ENCODE peak calls at places on chromosomes 5 and 9, in six cellular contexts. J is heart right ventricle, G is fibroblast of pulmonary artery, R is GM06990, H is psoas muscle, Z is IMR-90. X is an unnamed sample.

GRCh38 chr5:141747152-141747640 is 65.2 kb upstream of the ARAP3 start:
- DNase-seq in J (peak), G (peak), R (peak), H (peak), Z (peak), X (no peak)

GRCh38 chr9:112012026-112012902 is 115.7 kb downstream of the UGCG start:
- DNase-seq in J (peak), G (peak), R (peak), H (peak), Z (peak), X (peak)

GRCh38 chr9:136996361-136997281 is at the start of gene CLIC3:
- DNase-seq in J (no peak), G (no peak), R (peak), H (no peak), Z (no peak), X (no peak)

GRCh38 chr5:143218563-143219170 is 184.8 kb downstream of the NR3C1 start:
- DNase-seq in J (no peak), G (no peak), R (no peak), H (no peak), Z (no peak), X (no peak)

GRCh38 chr5:146306838-146307237 is 31.8 kb upstream of the POU4F3 start:
- DNase-seq in J (peak), G (no peak), R (no peak), H (no peak), Z (no peak), X (no peak)

GRCh38 chr5:891117-891836 is 1.3 kb downstream of the BRD9 start:
- DNase-seq in J (no peak), G (peak), R (no peak), H (no peak), Z (no peak), X (no peak)

GRCh38 chr5:134122530-134122929 is 8.0 kb downstream of the TCF7 start:
- DNase-seq in J (no peak), G (no peak), R (no peak), H (no peak), Z (no peak), X (no peak)

GRCh38 chr9:124802426-124802825 is 25.5 kb downstream of the OLFML2A start:
- DNase-seq in J (no peak), G (no peak), R (no peak), H (peak), Z (no peak), X (no peak)

GRCh38 chr9:9747787-9748186 is 865.0 kb downstream of the PTPRD start:
- DNase-seq in J (no peak), G (peak), R (no peak), H (no peak), Z (peak), X (no peak)

GRCh38 chr5:175478384-175479124 is at the start of gene SFXN1:
- DNase-seq in J (peak), G (peak), R (peak), H (peak), Z (peak), X (peak)

GRCh38 chr5:113110117-113110516 is 133.5 kb downstream of the DCP2 start:
- DNase-seq in J (no peak), G (no peak), R (no peak), H (no peak), Z (no peak), X (no peak)

GRCh38 chr5:132221781-132222648 is 5.6 kb downstream of the P4HA2 start:
- DNase-seq in J (peak), G (peak), R (no peak), H (peak), Z (peak), X (no peak)

GRCh38 chr9:135085830-135086546 is 1.5 kb upstream of the OLFM1 start:
- DNase-seq in J (peak), G (peak), R (peak), H (peak), Z (peak), X (peak)

DNA sequence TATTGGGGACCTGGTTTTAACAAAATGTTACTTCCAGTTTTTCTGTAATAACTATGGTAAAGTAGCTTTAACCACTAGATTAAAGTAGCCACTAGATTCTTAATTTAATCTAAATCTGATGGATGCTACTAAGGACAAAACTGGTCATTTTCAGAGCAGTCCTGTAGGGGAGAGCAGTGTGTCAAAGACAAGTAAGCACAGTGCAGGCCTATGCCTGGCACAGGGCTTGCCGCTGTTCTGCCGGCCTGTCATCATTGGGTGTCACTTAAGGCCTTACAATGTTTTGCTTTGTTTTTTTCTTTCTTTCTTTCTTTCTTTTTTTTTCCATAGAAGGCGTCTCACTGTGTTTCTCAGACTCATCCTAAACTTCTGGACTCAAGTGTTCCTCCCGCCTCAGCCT is 53.0 kb upstream of the NXNL2 start:
- DNase-seq in J (no peak), G (no peak), R (no peak), H (no peak), Z (no peak), X (no peak)
- TF ChIP-seq CTCF in J (no peak), G (no peak), R (no peak), H (no peak), Z (peak), X (no peak)

GRCh38 chr5:124057161-124057814 is 545.3 kb downstream of the CSNK1G3 start:
- DNase-seq in J (no peak), G (no peak), R (peak), H (peak), Z (no peak), X (peak)

GRCh38 chr5:124060010-124060409 is 548.0 kb downstream of the CSNK1G3 start:
- DNase-seq in J (no peak), G (no peak), R (no peak), H (no peak), Z (no peak), X (no peak)

GRCh38 chr5:124056326-124057160 is 544.6 kb downstream of the CSNK1G3 start:
- DNase-seq in J (no peak), G (no peak), R (peak), H (no peak), Z (no peak), X (no peak)

GRCh38 chr5:124059200-124059599 is 547.2 kb downstream of the CSNK1G3 start:
- DNase-seq in J (no peak), G (no peak), R (no peak), H (no peak), Z (no peak), X (no peak)

DNA sequence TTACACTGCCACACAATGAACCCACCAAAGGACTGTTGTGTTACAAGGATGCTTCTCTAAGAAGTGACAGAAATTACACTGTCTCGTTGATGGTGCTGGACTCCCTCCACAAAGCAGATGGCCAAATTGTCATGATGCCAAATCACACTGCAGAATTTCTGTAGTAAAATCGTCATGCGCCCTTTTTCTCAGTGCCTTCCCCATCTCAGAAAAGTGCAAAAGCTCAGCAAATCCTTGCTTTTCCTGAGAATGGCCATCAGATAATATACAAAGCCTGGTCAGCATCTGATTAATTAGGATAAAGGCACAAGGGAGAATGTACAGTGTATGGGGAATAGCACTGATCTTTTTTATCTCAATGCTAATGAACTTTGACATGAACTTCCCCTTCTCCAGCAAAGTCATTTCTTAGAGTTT is 545.8 kb downstream of the CSNK1G3 start:
- DNase-seq in J (no peak), G (no peak), R (no peak), H (no peak), Z (no peak), X (peak)
- H3K4me3 ChIP-seq in J (no peak), G (no peak), R (peak), H (peak), Z (no peak), X (no peak)

DNA sequence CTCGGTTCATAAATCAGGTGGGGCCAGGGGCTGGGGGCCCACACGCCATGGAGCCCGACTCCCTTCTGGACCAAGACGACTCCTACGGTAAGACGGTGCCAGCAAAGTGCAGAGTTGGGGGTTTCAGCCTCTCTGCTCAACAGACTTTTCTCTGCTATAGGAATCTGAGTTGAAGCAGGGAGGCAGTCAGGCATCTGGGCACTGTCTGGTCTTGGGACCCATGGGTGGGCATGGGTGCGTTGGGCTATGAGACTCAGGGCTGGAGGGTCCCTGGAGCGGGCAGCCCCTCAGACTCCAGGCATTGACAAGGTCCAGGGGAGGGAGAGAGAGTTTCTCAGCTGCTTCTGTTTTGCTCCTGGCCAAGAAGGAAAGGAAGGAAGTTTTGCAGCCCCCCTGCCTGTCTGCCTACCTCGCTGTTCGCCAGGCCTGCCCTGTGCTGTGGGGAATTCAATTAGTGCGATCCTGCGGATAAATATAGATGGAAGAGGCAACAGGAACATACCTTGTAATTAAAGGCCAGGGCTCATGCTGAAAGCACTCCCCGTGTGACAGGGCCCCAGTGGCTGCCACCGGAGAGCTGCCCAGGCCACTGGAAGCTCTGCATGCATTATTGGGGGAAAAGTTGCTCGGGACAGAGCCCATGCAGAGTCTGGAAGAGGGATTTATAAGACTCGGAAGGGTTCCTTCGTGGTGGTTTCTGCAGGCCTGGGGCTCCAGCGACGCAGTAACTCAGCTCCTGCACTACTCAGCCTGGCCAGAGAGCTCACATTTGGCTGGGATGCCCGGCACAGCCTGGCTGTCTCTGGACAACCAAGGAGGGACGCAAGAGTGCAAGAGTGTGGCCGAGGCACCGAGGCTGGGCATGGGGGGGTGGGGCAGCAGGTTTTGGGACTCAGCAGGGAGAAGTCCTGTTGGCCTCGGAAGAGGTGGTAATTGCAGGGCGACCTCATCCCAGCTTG is 67.8 kb upstream of the GGTA1 start:
- DNase-seq in J (no peak), G (peak), R (no peak), H (peak), Z (peak), X (no peak)
- TF ChIP-seq CTCF in J (no peak), G (no peak), R (no peak), H (peak), Z (peak), X (no peak)

DNA sequence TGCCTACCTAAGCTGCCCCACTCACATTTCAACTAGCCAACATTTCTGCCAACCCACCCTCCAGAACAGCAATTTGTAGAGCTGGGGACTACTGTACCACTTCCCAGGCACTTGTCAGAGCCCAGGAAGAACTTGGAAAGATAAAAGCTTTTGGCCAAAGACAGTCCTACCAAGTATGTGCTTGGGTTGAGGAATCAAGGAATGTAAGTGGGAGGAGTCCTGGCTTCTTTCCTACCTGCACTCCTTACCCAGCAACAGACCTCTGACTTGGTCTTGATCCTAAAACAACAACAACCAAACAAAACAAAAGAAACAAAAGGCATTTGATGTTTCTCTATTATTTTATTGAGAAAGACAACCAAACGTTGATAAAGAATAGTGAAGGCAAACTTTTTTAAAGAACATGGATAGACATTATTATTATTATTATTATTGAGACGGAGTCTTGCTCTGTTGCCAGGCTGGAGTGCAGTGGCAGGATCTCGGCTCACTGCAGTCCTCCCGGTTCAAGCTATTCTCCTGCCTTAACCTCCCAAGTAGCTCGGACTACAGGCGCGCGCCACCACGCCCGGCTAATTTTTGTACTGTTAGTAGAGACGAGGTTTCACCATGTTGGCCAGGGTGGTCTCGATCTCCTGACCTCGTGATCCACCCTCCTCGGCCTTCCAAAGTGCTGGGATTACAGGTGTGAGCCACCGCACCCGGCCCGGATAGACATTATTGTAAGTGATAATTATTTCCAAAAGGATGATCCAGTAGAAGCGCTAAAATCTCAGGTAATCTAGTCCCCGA is 33.5 kb downstream of the ANXA2R start:
- DNase-seq in J (no peak), G (peak), R (no peak), H (no peak), Z (peak), X (no peak)
- H3K4me3 ChIP-seq in J (peak), G (peak), R (peak), H (peak), Z (no peak), X (no peak)

GRCh38 chr5:123099514-123100151 is 10.6 kb downstream of the PRDM6 start:
- DNase-seq in J (no peak), G (no peak), R (no peak), H (peak), Z (no peak), X (no peak)
- TF ChIP-seq CTCF in J (no peak), G (no peak), R (no peak), H (no peak), Z (no peak), X (no peak)

GRCh38 chr5:68533571-68534051 is 318.1 kb downstream of the PIK3R1 start:
- DNase-seq in J (no peak), G (no peak), R (no peak), H (no peak), Z (no peak), X (no peak)
- H3K4me3 ChIP-seq in J (no peak), G (no peak), R (no peak), H (no peak), Z (no peak), X (no peak)

GRCh38 chr5:153400931-153401330 is 89.5 kb upstream of the GRIA1 start:
- DNase-seq in J (no peak), G (no peak), R (no peak), H (no peak), Z (no peak), X (no peak)

GRCh38 chr5:153404747-153405146 is 85.7 kb upstream of the GRIA1 start:
- DNase-seq in J (no peak), G (no peak), R (no peak), H (no peak), Z (no peak), X (no peak)

GRCh38 chr5:153403470-153403869 is 87.0 kb upstream of the GRIA1 start:
- DNase-seq in J (no peak), G (no peak), R (no peak), H (no peak), Z (no peak), X (no peak)

DNA sequence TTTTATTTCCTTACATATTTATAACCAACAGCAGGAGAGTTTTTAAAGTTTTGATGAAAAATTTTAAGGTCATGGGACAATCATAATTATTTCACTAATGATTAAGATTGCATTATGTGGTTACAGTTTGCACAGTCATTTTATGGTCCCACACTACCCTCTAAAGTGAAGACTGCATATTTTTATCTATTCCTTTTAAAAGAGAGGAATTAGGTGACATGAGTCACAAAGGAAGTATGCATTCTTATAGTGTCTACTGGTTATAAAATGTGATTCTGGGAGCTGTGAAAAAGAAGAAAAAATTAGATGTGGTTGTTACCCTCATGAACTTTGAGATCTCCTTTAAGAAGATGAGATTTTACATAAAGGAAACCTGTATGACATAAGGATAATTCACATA is 87.9 kb upstream of the GRIA1 start:
- DNase-seq in J (no peak), G (peak), R (no peak), H (no peak), Z (no peak), X (no peak)
- TF ChIP-seq CTCF in J (no peak), G (no peak), R (no peak), H (no peak), Z (no peak), X (no peak)